ENCODE peak calls at places on chromosomes 5 and 9, in seven cellular contexts. Q is HCT116; Y is CD8-positive, alpha-beta T cell; L is effector memory CD4-positive, alpha-beta T cell; H is CD8-positive, alpha-beta memory T cell; E is A549; G is breast epithelium. K is an unnamed sample.

GRCh38 chr5:50699737-50700136 is 33.3 kb downstream of the PARP8 start:
- DNase-seq in H (no peak), Q (no peak), L (no peak), E (no peak), Y (no peak), G (no peak), K (no peak)

GRCh38 chr9:110999379-110999778 is 38.9 kb downstream of the LPAR1 start:
- DNase-seq in E (no peak), Y (no peak), H (no peak), L (no peak), G (no peak), Q (no peak), K (no peak)

GRCh38 chr5:1125030-1125357 is 13.1 kb upstream of the SLC12A7 start:
- DNase-seq in H (no peak), Y (no peak), Q (no peak), E (no peak), G (no peak), L (no peak), K (no peak)

GRCh38 chr5:164097747-164098146 is 592.3 kb downstream of the MAT2B start:
- DNase-seq in Q (no peak), H (no peak), L (no peak), G (no peak), E (no peak), Y (no peak), K (no peak)

GRCh38 chr9:12935714-12936113 is 160.9 kb downstream of the LURAP1L start:
- DNase-seq in Y (no peak), H (no peak), L (no peak), Q (no peak), G (no peak), E (no peak), K (no peak)

GRCh38 chr5:112208699-112209615 is 210.1 kb downstream of the EPB41L4A start:
- DNase-seq in Q (no peak), Y (no peak), E (no peak), H (no peak), L (no peak), G (no peak), K (no peak)

GRCh38 chr9:14383296-14383695 is 69.4 kb upstream of the NFIB start:
- DNase-seq in G (no peak), H (no peak), L (no peak), Q (no peak), E (no peak), Y (no peak), K (no peak)

GRCh38 chr5:141692919-141693848 is 11.2 kb upstream of the ARAP3 start:
- DNase-seq in Q (no peak), E (no peak), H (peak; percentile 56), G (no peak), L (peak; percentile 55), Y (peak; percentile 63), K (no peak)

GRCh38 chr5:178215263-178216002 is 11.1 kb downstream of the HNRNPAB start:
- DNase-seq in Q (no peak), Y (no peak), H (no peak), E (no peak), G (no peak), L (no peak), K (no peak)

GRCh38 chr5:178777557-178777956 is 47.1 kb upstream of the ZNF354A start:
- DNase-seq in Y (no peak), H (no peak), L (no peak), Q (no peak), E (no peak), G (no peak), K (no peak)

GRCh38 chr5:161093105-161093504 is 241.1 kb upstream of the ATP10B start:
- DNase-seq in Q (no peak), Y (no peak), L (no peak), H (no peak), E (no peak), G (no peak), K (no peak)

GRCh38 chr9:114592356-114592755 is 4.8 kb downstream of the ATP6V1G1 start:
- DNase-seq in Q (no peak), G (no peak), L (peak; percentile 52), H (peak; percentile 26), E (no peak), Y (peak; percentile 62), K (no peak)

GRCh38 chr9:116360974-116361373 is 207.4 kb downstream of the PAPPA start:
- DNase-seq in G (no peak), Q (no peak), Y (no peak), L (no peak), H (no peak), E (no peak), K (no peak)

GRCh38 chr5:168291961-168292782 is 727 bp downstream of the WWC1 start:
- DNase-seq in E (no peak), Q (no peak), H (no peak), Y (no peak), L (no peak), G (no peak), K (no peak)

GRCh38 chr5:73387630-73388370 is 60.8 kb downstream of the FOXD1 start:
- DNase-seq in G (no peak), H (peak; percentile 24), L (peak; percentile 49), E (no peak), Q (no peak), Y (peak; percentile 43), K (no peak)

GRCh38 chr5:179280095-179280490 is 65.2 kb downstream of the ADAMTS2 start:
- DNase-seq in Q (no peak), L (no peak), H (no peak), E (no peak), G (no peak), Y (no peak), K (no peak)

GRCh38 chr5:151086905-151087360 is 6.1 kb upstream of the TNIP1 start:
- DNase-seq in E (no peak), L (peak; percentile 72), Y (peak; percentile 62), H (peak; percentile 67), Q (no peak), G (no peak), K (no peak)

GRCh38 chr5:122420126-122420525 is 108.1 kb downstream of the SNCAIP start:
- DNase-seq in E (no peak), Q (no peak), H (no peak), G (no peak), L (no peak), Y (no peak), K (no peak)

GRCh38 chr5:171907731-171908343 is 98.6 kb downstream of the FBXW11 start:
- DNase-seq in G (no peak), L (peak; percentile 24), Q (peak; percentile 37), Y (peak; percentile 41), E (peak; percentile 64), H (no peak), K (no peak)

GRCh38 chr9:26727471-26727870 is 165.1 kb downstream of the CAAP1 start:
- DNase-seq in E (no peak), Q (no peak), Y (no peak), G (no peak), L (no peak), H (no peak), K (no peak)

GRCh38 chr5:138932171-138932810 is 57.2 kb upstream of the LRRTM2 start:
- DNase-seq in L (no peak), Y (no peak), G (no peak), E (peak; percentile 44), H (no peak), Q (no peak), K (no peak)

GRCh38 chr5:133114933-133115310 is 63.1 kb downstream of the HSPA4 start:
- DNase-seq in L (no peak), E (no peak), Q (no peak), Y (no peak), H (no peak), G (no peak), K (no peak)

GRCh38 chr9:76576344-76576743 is 117.4 kb downstream of the GCNT1 start:
- DNase-seq in Y (peak; percentile 64), Q (no peak), H (peak; percentile 54), G (no peak), L (peak; percentile 18), E (no peak), K (no peak)
- H3K4me1 ChIP-seq in Y (peaks cover 3% of the 10 kb centered on the region), Q (no peaks in the 10 kb centered on the region), H (peaks cover 8% of the 10 kb centered on the region), G (no peaks in the 10 kb centered on the region), L (no peaks in the 10 kb centered on the region), E (peaks cover 4% of the 10 kb centered on the region), K (peaks cover 2% of the 10 kb centered on the region)

DNA sequence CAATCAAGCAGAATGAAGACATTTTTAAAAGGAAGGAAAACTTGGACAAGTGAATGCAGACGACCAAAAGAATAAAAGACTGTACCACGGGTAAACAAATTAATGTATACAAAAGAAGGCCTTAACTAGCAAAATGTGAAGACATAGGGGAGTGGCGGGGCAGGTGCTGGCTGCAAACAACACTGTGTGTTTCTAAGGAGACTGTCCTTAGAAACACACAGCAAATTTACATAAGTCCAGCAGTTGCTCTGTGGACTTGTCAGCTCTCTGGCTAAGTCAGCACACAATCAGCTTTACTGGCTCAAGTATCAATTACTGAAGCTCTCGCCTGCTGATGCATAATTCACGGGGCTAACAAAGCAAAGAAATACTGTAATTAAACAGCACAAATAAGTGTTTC is 24.8 kb downstream of the PTBP3 start:
- DNase-seq in Y (no peak), L (no peak), G (no peak), E (no peak), Q (no peak), H (no peak), K (no peak)
- H3K4me1 ChIP-seq in Y (peaks cover 16% of the 10 kb centered on the region), L (peaks cover 10% of the 10 kb centered on the region), G (no peaks in the 10 kb centered on the region), E (peaks cover 43% of the 10 kb centered on the region), Q (no peaks in the 10 kb centered on the region), H (peaks cover 21% of the 10 kb centered on the region), K (no peaks in the 10 kb centered on the region)

DNA sequence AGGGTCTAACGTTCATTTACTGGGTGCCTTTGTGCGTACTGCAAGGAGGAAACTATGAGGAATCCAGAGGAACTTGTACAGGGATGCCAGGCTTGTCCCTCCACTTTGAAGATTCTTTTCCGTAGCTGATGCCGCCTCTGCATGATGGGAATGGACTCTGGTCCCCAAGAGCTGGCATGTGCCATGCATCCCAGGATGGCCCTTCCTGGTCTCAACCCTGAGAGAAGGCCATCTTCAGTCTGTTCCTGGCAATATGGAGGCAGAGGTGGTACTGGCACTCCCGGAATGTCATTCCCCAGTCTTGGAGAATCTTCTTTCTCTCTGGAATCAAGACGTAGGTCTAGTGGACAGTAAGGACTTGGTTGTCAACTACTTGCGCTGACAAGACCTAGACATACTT is 61.5 kb downstream of the BASP1 start:
- DNase-seq in L (no peak), E (no peak), Q (no peak), Y (no peak), H (no peak), G (no peak), K (no peak)
- H3K4me1 ChIP-seq in L (no peaks in the 10 kb centered on the region), E (peaks cover 51% of the 10 kb centered on the region), Q (no peaks in the 10 kb centered on the region), Y (no peaks in the 10 kb centered on the region), H (no peaks in the 10 kb centered on the region), G (no peaks in the 10 kb centered on the region), K (no peaks in the 10 kb centered on the region)

GRCh38 chr9:9091387-9091786 is 1291.8 kb upstream of the DMAC1 start:
- DNase-seq in G (no peak), L (no peak), H (no peak), Y (no peak), Q (no peak), E (no peak), K (no peak)
- H3K4me1 ChIP-seq in G (no peaks in the 10 kb centered on the region), L (no peaks in the 10 kb centered on the region), H (no peaks in the 10 kb centered on the region), Y (no peaks in the 10 kb centered on the region), Q (no peaks in the 10 kb centered on the region), E (no peaks in the 10 kb centered on the region), K (no peaks in the 10 kb centered on the region)

DNA sequence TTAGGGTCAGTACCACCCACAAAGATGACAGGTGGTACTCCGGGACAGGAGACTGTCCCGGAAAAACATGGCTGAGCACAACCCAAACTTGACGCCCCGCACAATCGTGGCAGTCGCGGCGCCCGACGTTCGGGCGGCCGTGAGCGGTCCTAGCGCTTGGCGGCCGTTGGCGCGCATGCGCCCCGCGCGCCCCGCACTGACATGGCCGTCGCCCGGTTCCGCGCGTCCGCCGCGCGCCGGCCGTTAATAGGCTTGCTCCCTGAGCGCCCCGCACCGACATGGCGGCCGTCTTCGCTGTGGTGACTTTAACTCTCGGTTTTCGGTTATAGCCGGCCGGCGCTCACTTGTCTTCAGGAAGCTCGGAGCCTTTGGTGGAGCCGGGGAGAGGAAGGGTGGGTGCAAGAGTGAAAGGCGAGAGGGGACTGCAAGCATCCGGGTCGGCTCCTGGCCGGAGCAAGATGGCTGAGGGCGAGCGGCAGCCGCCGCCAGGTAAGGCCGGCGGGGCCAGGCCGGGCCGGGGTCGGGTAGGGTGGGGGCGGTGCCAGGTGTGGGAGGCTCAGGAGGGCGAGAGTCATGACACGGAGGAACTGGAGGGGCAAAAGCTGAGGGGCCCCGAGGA is at the start of gene PTPA:
- DNase-seq in E (peak; percentile 88), L (peak; percentile 84), H (peak; percentile 85), G (peak; percentile 82), Q (peak; percentile 70), Y (peak; percentile 83), K (peak; percentile 58)
- H3K4me1 ChIP-seq in E (peaks cover 32% of the 10 kb centered on the region), L (peaks cover 17% of the 10 kb centered on the region), H (peaks cover 20% of the 10 kb centered on the region), G (peaks cover 4% of the 10 kb centered on the region), Q (peaks cover 23% of the 10 kb centered on the region), Y (peaks cover 21% of the 10 kb centered on the region), K (peaks cover 28% of the 10 kb centered on the region)